ENCODE peak calls at places on chromosomes 3 and 15, in seven cellular contexts. H is coronary artery, J is MCF 10A, A is left ventricle myocardium superior, T is small intestine, L is neuronal stem cell, C is posterior vena cava. M is an unnamed sample.
A peak's percentile ranks its signal among the peaks of the same experiment; 100 is the strongest.

GRCh38 chr3:120567370-120568197 is 28.6 kb upstream of the NDUFB4 start:
- DNase-seq in H (no peak), J (peak; percentile 45), A (no peak), T (no peak), L (no peak), C (no peak), M (no peak)

GRCh38 chr15:78225783-78226541 is 8.4 kb downstream of the ACSBG1 start:
- DNase-seq in H (no peak), J (peak; percentile 70), A (no peak), T (no peak), L (no peak), C (no peak), M (no peak)

GRCh38 chr15:66633346-66633745 is 67.5 kb upstream of the LCTL start:
- DNase-seq in H (peak; percentile 71), J (no peak), A (no peak), T (no peak), L (no peak), C (no peak), M (peak; percentile 79)

GRCh38 chr3:72924055-72924454 is 36.2 kb downstream of the GXYLT2 start:
- DNase-seq in H (no peak), J (no peak), A (no peak), T (no peak), L (no peak), C (no peak), M (no peak)

GRCh38 chr15:100635406-100636071 is 33.1 kb downstream of the ASB7 start:
- DNase-seq in H (no peak), J (peak; percentile 67), A (no peak), T (peak; percentile 72), L (no peak), C (no peak), M (no peak)

GRCh38 chr15:94412979-94413741 is 181.8 kb downstream of the MCTP2 start:
- DNase-seq in H (no peak), J (peak; percentile 36), A (no peak), T (peak; percentile 84), L (peak; percentile 27), C (no peak), M (no peak)

GRCh38 chr3:122609798-122610559 is 32.5 kb downstream of the PARP15 start:
- DNase-seq in H (no peak), J (peak; percentile 70), A (no peak), T (peak; percentile 13), L (no peak), C (no peak), M (no peak)

GRCh38 chr3:48429416-48430358 is at the start of gene PLXNB1:
- DNase-seq in H (no peak), J (peak; percentile 96), A (peak; percentile 71), T (peak; percentile 83), L (peak; percentile 76), C (peak; percentile 87), M (peak; percentile 94)

GRCh38 chr15:52558196-52558595 is 10.6 kb downstream of the ARPP19 start:
- DNase-seq in H (no peak), J (peak; percentile 86), A (no peak), T (no peak), L (no peak), C (no peak), M (no peak)

GRCh38 chr3:193744048-193744821 is 151.2 kb downstream of the OPA1 start:
- DNase-seq in H (no peak), J (no peak), A (no peak), T (peak; percentile 24), L (no peak), C (no peak), M (no peak)

M was measured in kidney.